ENCODE peak calls at places on chromosomes 12 and 14, in five cellular contexts. X is adrenal gland; U is type B pancreatic cell; C is sigmoid colon; K is stimulated activated CD4-positive, alpha-beta T cell treated with anti-CD3 and anti-CD28 coated beads, Interleukin-15, amount 100 ng/mL, for 1 hour. R is an unnamed sample.

GRCh38 chr14:91926131-91926890 is 21.2 kb downstream of the FBLN5 start:
- DNase-seq in X (no peak), U (no peak), C (peak; percentile 26), K (no peak), R (no peak)

GRCh38 chr14:104865631-104866441 is 768 bp downstream of the CEP170B start:
- DNase-seq in X (peak; percentile 84), U (peak; percentile 73), C (peak; percentile 85), K (peak; percentile 18), R (no peak)

GRCh38 chr14:36857842-36858445 is 196.3 kb downstream of the PAX9 start:
- DNase-seq in X (no peak), U (no peak), C (peak; percentile 65), K (no peak), R (no peak)

GRCh38 chr12:109111775-109112491 is 4.5 kb upstream of the ACACB start:
- DNase-seq in X (peak; percentile 73), U (no peak), C (peak; percentile 91), K (peak; percentile 34), R (no peak)

GRCh38 chr12:65169311-65170244 is at the start of gene LEMD3:
- DNase-seq in X (peak; percentile 94), U (peak; percentile 90), C (peak; percentile 96), K (peak; percentile 88), R (peak; percentile 85)

GRCh38 chr14:29643415-29644206 is 284.0 kb downstream of the PRKD1 start:
- DNase-seq in X (no peak), U (no peak), C (no peak), K (no peak), R (no peak)

GRCh38 chr12:119182701-119183493 is 4.2 kb downstream of the HSPB8 start:
- DNase-seq in X (peak; percentile 17), U (no peak), C (no peak), K (no peak), R (no peak)

GRCh38 chr14:79028281-79028680 is 858.1 kb downstream of the NRXN3 start:
- DNase-seq in X (no peak), U (no peak), C (no peak), K (no peak), R (no peak)

GRCh38 chr12:26701604-26702215 is 131.3 kb downstream of the ITPR2 start:
- DNase-seq in X (no peak), U (no peak), C (no peak), K (no peak), R (no peak)

GRCh38 chr12:46197876-46198275 is 71.0 kb downstream of the SLC38A1 start:
- DNase-seq in X (no peak), U (no peak), C (no peak), K (no peak), R (no peak)

GRCh38 chr12:4274960-4275868 is 1.7 kb downstream of the CCND2 start:
- DNase-seq in X (no peak), U (peak; percentile 66), C (no peak), K (no peak), R (no peak)

GRCh38 chr12:74043343-74043742 is 494.3 kb upstream of the ATXN7L3B start:
- DNase-seq in X (no peak), U (no peak), C (no peak), K (no peak), R (no peak)

GRCh38 chr14:22412936-22413411 is 176.1 kb downstream of the DAD1 start:
- DNase-seq in X (no peak), U (no peak), C (no peak), K (no peak), R (no peak)

GRCh38 chr14:61644834-61645233 is 50.5 kb upstream of the HIF1A start:
- DNase-seq in X (no peak), U (no peak), C (no peak), K (no peak), R (no peak)

GRCh38 chr14:105477659-105478623 is 3.3 kb downstream of the CRIP2 start:
- DNase-seq in X (no peak), U (no peak), C (no peak), K (no peak), R (peak; percentile 46)

GRCh38 chr12:49698619-49699545 is 8.3 kb downstream of the FMNL3 start:
- DNase-seq in X (no peak), U (no peak), C (peak; percentile 64), K (no peak), R (no peak)

GRCh38 chr12:121505513-121505912 is 75.3 kb downstream of the KDM2B start:
- DNase-seq in X (no peak), U (no peak), C (no peak), K (no peak), R (no peak)

GRCh38 chr12:106120578-106121105 is 18.1 kb downstream of the NUAK1 start:
- DNase-seq in X (no peak), U (no peak), C (no peak), K (no peak), R (no peak)

GRCh38 chr12:132352896-132353800 is 23.8 kb upstream of the GALNT9 start:
- DNase-seq in X (no peak), U (no peak), C (no peak), K (no peak), R (no peak)

GRCh38 chr14:93103392-93104080 is 12.2 kb downstream of the ITPK1 start:
- DNase-seq in X (no peak), U (no peak), C (no peak), K (no peak), R (peak; percentile 27)

GRCh38 chr14:103625361-103626095 is 3.5 kb upstream of the KLC1 start:
- DNase-seq in X (no peak), U (no peak), C (no peak), K (no peak), R (no peak)

GRCh38 chr12:109879332-109880048 is 851 bp downstream of the GLTP start:
- DNase-seq in X (no peak), U (no peak), C (no peak), K (no peak), R (no peak)

GRCh38 chr12:30152705-30153104 is 369.0 kb upstream of the TMTC1 start:
- DNase-seq in X (no peak), U (no peak), C (no peak), K (no peak), R (no peak)

GRCh38 chr14:102900631-102901571 is 21.6 kb upstream of the AMN start:
- DNase-seq in X (no peak), U (no peak), C (no peak), K (no peak), R (no peak)

GRCh38 chr12:15700595-15700994 is 88.6 kb downstream of the EPS8 start:
- DNase-seq in X (no peak), U (no peak), C (no peak), K (no peak), R (no peak)

GRCh38 chr12:30286345-30286926 is 409.2 kb downstream of the IPO8 start:
- DNase-seq in X (peak; percentile 11), U (no peak), C (no peak), K (no peak), R (no peak)

GRCh38 chr12:75011120-75011519 is 198.5 kb downstream of the KCNC2 start:
- DNase-seq in X (no peak), U (no peak), C (no peak), K (no peak), R (no peak)

GRCh38 chr12:49910331-49911212 is 6.9 kb upstream of the FAIM2 start:
- DNase-seq in X (no peak), U (no peak), C (no peak), K (no peak), R (no peak)

R was measured in central memory CD8-positive, alpha-beta T cell.